ENCODE peak calls at places on chromosome 13, in ten cellular contexts. C is LNCaP clone FGC, X is GM12865, H is ovary, R is GM06990, E is upper lobe of right lung, V is HL-60, I is tibial artery, B is fibroblast of pulmonary artery, P is cardiac fibroblast. Z is an unnamed sample.

GRCh38 chr13:38002596-38002995 is 133.0 kb upstream of the TRPC4 start:
- DNase-seq in C (peak; percentile 90), X (no peak), H (no peak), R (no peak), E (no peak), V (no peak), I (no peak), B (no peak), P (no peak), Z (no peak)

GRCh38 chr13:48476674-48477073 is 56.2 kb downstream of the RCBTB2 start:
- DNase-seq in C (no peak), X (no peak), H (no peak), R (no peak), E (no peak), V (no peak), I (no peak), B (no peak), P (no peak), Z (no peak)

GRCh38 chr13:35964764-35965163 is 166.4 kb downstream of the DCLK1 start:
- DNase-seq in C (peak; percentile 54), X (no peak), H (no peak), R (no peak), E (no peak), V (no peak), I (no peak), B (peak; percentile 72), P (peak; percentile 73), Z (peak; percentile 85)

GRCh38 chr13:30181856-30182651 is 125.3 kb downstream of the KATNAL1 start:
- DNase-seq in C (no peak), X (peak; percentile 13), H (no peak), R (no peak), E (no peak), V (no peak), I (no peak), B (no peak), P (no peak), Z (no peak)

GRCh38 chr13:26168276-26168814 is 53.8 kb downstream of the RNF6 start:
- DNase-seq in C (no peak), X (no peak), H (no peak), R (no peak), E (no peak), V (no peak), I (no peak), B (peak; percentile 31), P (peak; percentile 35), Z (peak; percentile 96)

GRCh38 chr13:47705185-47705584 is 295.9 kb downstream of the SUCLA2 start:
- DNase-seq in C (no peak), X (no peak), H (no peak), R (no peak), E (no peak), V (no peak), I (no peak), B (no peak), P (peak; percentile 10), Z (no peak)

GRCh38 chr13:75788494-75788991 is 152.4 kb downstream of the LMO7 start:
- DNase-seq in C (no peak), X (no peak), H (no peak), R (no peak), E (no peak), V (no peak), I (no peak), B (peak; percentile 76), P (peak; percentile 83), Z (peak; percentile 98)

GRCh38 chr13:24827799-24828198 is 63.8 kb downstream of the RNF17 start:
- DNase-seq in C (no peak), X (no peak), H (no peak), R (no peak), E (no peak), V (no peak), I (no peak), B (no peak), P (no peak), Z (no peak)

GRCh38 chr13:51832471-51833152 is 12.4 kb downstream of the TMEM272 start:
- DNase-seq in C (no peak), X (peak; percentile 55), H (no peak), R (no peak), E (no peak), V (peak; percentile 84), I (peak; percentile 49), B (peak; percentile 55), P (peak; percentile 62), Z (peak; percentile 18)

GRCh38 chr13:40619479-40619814 is 47.0 kb downstream of the FOXO1 start:
- DNase-seq in C (no peak), X (no peak), H (no peak), R (no peak), E (no peak), V (no peak), I (no peak), B (no peak), P (no peak), Z (no peak)

GRCh38 chr13:46295531-46296464 is 84.1 kb downstream of the LRRC63 start:
- DNase-seq in C (no peak), X (peak; percentile 62), H (no peak), R (peak; percentile 18), E (no peak), V (peak; percentile 98), I (peak; percentile 34), B (peak; percentile 98), P (peak; percentile 96), Z (peak; percentile 93)

GRCh38 chr13:94433055-94433947 is 46.2 kb downstream of the DCT start:
- DNase-seq in C (no peak), X (peak; percentile 39), H (no peak), R (no peak), E (no peak), V (peak; percentile 30), I (no peak), B (peak; percentile 23), P (peak; percentile 55), Z (peak; percentile 12)

GRCh38 chr13:25821761-25822160 is 230.1 kb downstream of the SHISA2 start:
- DNase-seq in C (no peak), X (no peak), H (no peak), R (no peak), E (no peak), V (no peak), I (no peak), B (no peak), P (no peak), Z (no peak)

GRCh38 chr13:95185851-95186250 is 115.4 kb downstream of the ABCC4 start:
- DNase-seq in C (no peak), X (peak; percentile 18), H (no peak), R (no peak), E (no peak), V (peak; percentile 62), I (no peak), B (no peak), P (peak; percentile 4), Z (no peak)

DNA sequence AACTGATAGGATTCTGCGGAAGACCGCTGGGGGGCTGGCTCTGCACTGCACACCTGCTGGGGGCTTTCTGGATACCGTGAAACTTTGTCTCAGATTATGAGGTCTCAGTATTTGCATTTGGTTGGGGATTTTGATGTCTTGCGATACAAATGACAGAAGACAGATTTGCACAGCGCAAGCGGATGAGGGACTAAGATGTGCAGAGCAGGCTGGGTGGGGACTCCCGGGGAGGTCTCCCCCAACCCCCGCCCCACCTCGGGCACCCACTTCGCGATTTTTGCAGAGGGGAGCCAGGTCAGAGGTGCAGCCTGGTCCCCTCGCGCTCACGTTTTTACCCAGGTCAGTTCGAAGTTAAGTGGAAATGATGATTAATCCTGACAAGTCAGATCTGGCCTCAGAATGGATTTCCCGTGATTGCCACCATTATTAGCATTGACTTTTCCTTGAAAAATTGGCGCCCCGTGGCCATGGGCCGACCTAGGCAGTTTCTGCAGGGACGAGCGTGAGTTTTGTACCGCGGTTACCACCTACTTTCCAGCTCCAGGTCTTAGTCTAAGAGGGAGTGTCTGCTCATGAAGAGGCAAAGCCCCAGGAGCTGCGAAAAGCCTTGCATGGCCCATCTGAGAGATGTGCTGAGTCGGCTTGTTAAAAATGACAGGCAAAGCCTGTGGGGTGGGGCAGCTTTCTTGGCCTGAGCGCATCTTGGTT is 1.3 kb upstream of the GJB2 start:
- DNase-seq in C (no peak), X (peak; percentile 66), H (no peak), R (no peak), E (no peak), V (no peak), I (no peak), B (no peak), P (no peak), Z (no peak)
- H3K4me3 ChIP-seq in C (no peak overlapping the region), X (peak overlapping the region; percentile 58), H (no peak overlapping the region), R (peak overlapping the region; percentile 60), E (no peak overlapping the region), V (no peak overlapping the region), I (peak overlapping the region; percentile 53), B (no peak overlapping the region), P (no peak overlapping the region), Z (no peak overlapping the region)

DNA sequence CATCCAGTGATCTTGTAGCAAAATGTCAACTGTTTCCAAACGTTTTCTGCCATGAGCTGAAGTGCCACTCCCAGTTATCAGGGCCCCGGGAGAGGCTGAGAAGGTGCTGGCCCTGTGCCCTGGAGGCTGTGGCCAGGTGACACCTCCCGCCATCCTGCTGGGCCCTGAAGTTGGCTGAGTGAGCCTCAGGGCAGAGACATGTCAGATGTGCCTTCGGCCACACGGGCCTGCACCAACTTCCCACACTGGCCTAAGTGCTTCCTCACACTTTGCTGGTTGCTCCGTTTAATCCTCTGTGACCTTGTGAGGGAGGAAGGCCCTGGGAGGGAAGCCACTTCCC is 4.8 kb downstream of the ADPRHL1 start:
- DNase-seq in C (peak; percentile 37), X (peak; percentile 54), H (no peak), R (no peak), E (peak; percentile 76), V (no peak), I (no peak), B (no peak), P (no peak), Z (peak; percentile 42)
- TF ChIP-seq CTCF in C (no peak), X (no peak), H (no peak), R (no peak), E (no peak), V (no peak), I (no peak), B (no peak), P (no peak), Z (no peak)

DNA sequence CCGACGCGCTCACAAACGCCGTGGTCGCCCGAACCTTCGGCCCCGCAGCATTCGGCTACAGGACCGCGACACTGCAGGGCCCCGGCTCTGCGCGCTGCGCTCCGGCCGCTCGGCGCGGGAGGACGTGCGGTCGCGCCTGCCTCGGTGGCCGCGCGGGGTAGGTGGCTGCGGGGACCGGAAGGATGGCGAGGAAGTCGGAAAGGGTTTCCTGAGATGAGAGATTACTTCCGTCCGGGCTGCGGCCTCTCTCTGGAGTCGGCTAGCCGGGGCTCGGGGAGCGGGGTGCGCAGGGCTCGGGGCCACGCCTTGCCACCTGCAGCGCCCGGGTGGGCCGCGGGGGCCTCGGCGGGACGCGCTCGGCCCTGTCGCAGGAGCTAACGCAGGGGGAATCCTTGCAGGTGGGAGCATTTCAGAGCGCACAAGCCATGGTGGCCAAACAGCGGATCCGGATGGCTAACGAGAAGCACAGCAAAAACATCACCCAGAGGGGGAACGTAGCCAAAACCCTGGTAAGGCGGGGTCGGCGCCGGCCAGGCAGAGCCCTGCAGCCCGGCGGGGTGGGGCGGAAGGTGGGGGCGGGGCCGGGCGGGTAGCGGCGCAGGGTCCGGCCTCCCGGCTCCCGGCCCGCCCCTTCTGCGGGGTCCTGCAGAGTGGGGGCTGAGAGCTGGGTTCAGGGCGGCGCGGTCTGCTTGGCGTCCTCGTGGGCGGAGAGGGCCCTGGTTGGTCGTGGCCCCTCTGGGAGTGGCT is at the start of gene SERP2:
- DNase-seq in C (no peak), X (no peak), H (peak; percentile 78), R (no peak), E (peak; percentile 70), V (no peak), I (no peak), B (peak; percentile 15), P (no peak), Z (no peak)
- H3K4me3 ChIP-seq in C (no peak within 1 kb of the TSS), X (no peak within 1 kb of the TSS), H (peak within 1 kb of the TSS; percentile 51), R (no peak within 1 kb of the TSS), E (peak within 1 kb of the TSS; percentile 58), V (no peak within 1 kb of the TSS), I (peak within 1 kb of the TSS; percentile 72), B (peak within 1 kb of the TSS; percentile 46), P (peak within 1 kb of the TSS; percentile 47), Z (peak within 1 kb of the TSS; percentile 58)

GRCh38 chr13:69935043-69935442 is 172.6 kb upstream of the ATXN8OS start:
- DNase-seq in C (no peak), X (peak; percentile 46), H (no peak), R (no peak), E (no peak), V (peak; percentile 37), I (no peak), B (no peak), P (no peak), Z (no peak)
- TF ChIP-seq CTCF in C (no peak), X (peak; percentile 42), H (no peak), R (peak; percentile 34), E (no peak), V (peak; percentile 25), I (no peak), B (no peak), P (no peak), Z (no peak)